ENCODE peak calls at places on chromosomes 7 and 10, in ten cellular contexts. B is AG04449, G is HFF-Myc, E is choroid plexus epithelial cell, S is upper lobe of left lung, C is neural progenitor cell, K is cardiac fibroblast, V is fibroblast of lung, R is foreskin fibroblast, U is transverse colon. Q is an unnamed sample.

GRCh38 chr7:94252971-94253370 is 141.7 kb upstream of the COL1A2 start:
- DNase-seq in K (peak), V (no peak), G (no peak), R (no peak), U (no peak), B (no peak), C (no peak), S (no peak), E (no peak), Q (no peak)

GRCh38 chr10:75043256-75044121 is 68.0 kb upstream of the SAMD8 start:
- DNase-seq in C (peak), K (no peak), S (peak), E (no peak), U (no peak), V (no peak), R (no peak), B (no peak), G (no peak), Q (no peak)

GRCh38 chr7:107047902-107048782 is 3.6 kb downstream of the PRKAR2B start:
- DNase-seq in V (peak), R (no peak), S (no peak), K (no peak), B (no peak), E (peak), C (no peak), G (no peak), U (no peak), Q (no peak)

GRCh38 chr10:101065479-101066145 is 3.8 kb downstream of the KAZALD1 start:
- DNase-seq in U (no peak), K (peak), B (no peak), C (no peak), V (no peak), E (peak), R (peak), G (no peak), S (no peak), Q (no peak)

GRCh38 chr7:155831807-155832524 is 19.7 kb upstream of the SHH start:
- DNase-seq in R (no peak), G (no peak), E (no peak), V (no peak), C (no peak), S (no peak), U (no peak), B (no peak), K (no peak), Q (no peak)

GRCh38 chr10:3056280-3057037 is 10.9 kb upstream of the PFKP start:
- DNase-seq in K (no peak), U (no peak), B (no peak), G (no peak), C (no peak), R (no peak), S (no peak), V (peak), E (peak), Q (no peak)

GRCh38 chr7:35565927-35566326 is 129.0 kb downstream of the HERPUD2 start:
- DNase-seq in C (no peak), U (no peak), S (no peak), E (peak), V (peak), G (peak), R (no peak), B (no peak), K (no peak), Q (peak)

GRCh38 chr10:23099816-23100215 is 4.4 kb downstream of the MSRB2 start:
- DNase-seq in K (no peak), C (peak), E (peak), S (no peak), U (no peak), G (no peak), R (no peak), V (peak), B (no peak), Q (no peak)

GRCh38 chr7:134174797-134175261 is 47.7 kb downstream of the LRGUK start:
- DNase-seq in V (peak), C (no peak), R (peak), U (no peak), G (peak), S (no peak), B (no peak), K (peak), E (peak), Q (peak)

GRCh38 chr10:95628786-95629185 is 27.7 kb downstream of the ALDH18A1 start:
- DNase-seq in G (no peak), S (no peak), V (peak), E (peak), K (no peak), U (peak), R (peak), B (no peak), C (no peak), Q (peak)

GRCh38 chr7:140541513-140542192 is 62.3 kb upstream of the MKRN1 start:
- DNase-seq in C (peak), K (peak), E (peak), B (peak), G (peak), R (peak), S (peak), U (peak), V (peak), Q (no peak)

GRCh38 chr7:46201966-46202365 is 280.9 kb upstream of the IGFBP3 start:
- DNase-seq in U (no peak), B (no peak), G (no peak), E (no peak), C (no peak), R (no peak), K (no peak), V (no peak), S (no peak), Q (no peak)

GRCh38 chr10:95850791-95851190 is 57.0 kb upstream of the CC2D2B start:
- DNase-seq in E (no peak), G (peak), R (no peak), U (no peak), V (no peak), B (no peak), K (no peak), C (no peak), S (no peak), Q (no peak)

GRCh38 chr7:138975343-138976104 is 5.7 kb downstream of the KIAA1549 start:
- DNase-seq in B (no peak), G (no peak), R (no peak), U (no peak), E (no peak), V (no peak), S (no peak), K (peak), C (peak), Q (no peak)

GRCh38 chr7:69439636-69440325 is 158.5 kb upstream of the AUTS2 start:
- DNase-seq in E (no peak), S (no peak), C (no peak), B (no peak), K (no peak), R (no peak), U (no peak), G (no peak), V (no peak), Q (no peak)

GRCh38 chr10:101038486-101038885 is 7.5 kb downstream of the SFXN3 start:
- DNase-seq in B (no peak), R (no peak), G (no peak), U (no peak), K (no peak), C (no peak), E (no peak), S (peak), V (no peak), Q (no peak)

GRCh38 chr7:123789200-123789784 is 40.5 kb upstream of the WASL start:
- DNase-seq in G (no peak), B (no peak), S (no peak), V (no peak), C (no peak), U (no peak), E (no peak), R (no peak), K (no peak), Q (no peak)

GRCh38 chr10:90204131-90204955 is 503.0 kb downstream of the KIF20B start:
- DNase-seq in R (no peak), K (no peak), S (no peak), V (peak), E (no peak), G (no peak), B (no peak), U (no peak), C (no peak), Q (no peak)

GRCh38 chr7:92768501-92769360 is 67.6 kb downstream of the CDK6 start:
- DNase-seq in U (no peak), V (peak), K (no peak), B (no peak), G (no peak), C (no peak), E (peak), R (peak), S (no peak), Q (no peak)

DNA sequence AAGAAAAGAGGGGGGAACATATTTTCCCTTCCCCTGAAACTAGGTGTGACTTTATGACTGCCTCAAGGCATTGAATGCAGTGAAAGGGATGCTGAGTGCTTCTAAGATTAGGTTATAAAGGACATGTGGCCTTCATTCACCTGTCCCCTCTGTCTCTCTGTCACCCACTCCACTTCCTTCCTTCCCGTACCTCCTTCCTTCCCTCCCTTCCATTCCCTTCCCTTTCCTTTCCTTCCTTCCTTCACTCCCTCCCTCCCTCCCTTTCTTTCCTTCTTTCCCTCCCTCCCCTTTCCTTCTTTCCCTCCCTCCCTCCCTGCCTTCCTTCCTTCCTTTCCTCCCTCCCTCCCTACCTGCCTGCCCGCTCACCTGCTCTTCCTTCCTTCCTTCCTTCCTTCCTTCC is 4.5 kb upstream of the ZKSCAN1 start:
- DNase-seq in S (no peak), U (no peak), K (no peak), C (no peak), B (no peak), R (no peak), E (no peak), V (no peak), G (no peak), Q (no peak)
- TF ChIP-seq CTCF in S (no peak), U (no peak), K (no peak), C (no peak), B (no peak), R (no peak), E (no peak), V (no peak), G (no peak), Q (no peak)

GRCh38 chr7:131010714-131011436 is 276.9 kb upstream of the KLF14 start:
- DNase-seq in B (no peak), K (peak), S (no peak), R (peak), G (no peak), C (no peak), V (peak), U (no peak), E (peak), Q (no peak)
- TF ChIP-seq CTCF in B (no peak), K (no peak), S (no peak), R (no peak), G (no peak), C (no peak), V (no peak), U (no peak), E (no peak), Q (no peak)

GRCh38 chr7:44286182-44286617 is 39.2 kb downstream of the CAMK2B start:
- DNase-seq in G (no peak), K (no peak), V (no peak), R (no peak), U (peak), C (no peak), E (no peak), S (peak), B (no peak), Q (no peak)
- TF ChIP-seq CTCF in G (no peak), K (no peak), V (no peak), R (no peak), U (no peak), C (peak), E (no peak), S (no peak), B (no peak), Q (no peak)

GRCh38 chr7:75861636-75862035 is 17.2 kb upstream of the RHBDD2 start:
- DNase-seq in U (no peak), K (peak), S (no peak), R (no peak), B (no peak), E (peak), V (peak), C (no peak), G (no peak), Q (no peak)
- TF ChIP-seq CTCF in U (no peak), K (no peak), S (no peak), R (no peak), B (no peak), E (no peak), V (no peak), C (no peak), G (no peak), Q (no peak)

GRCh38 chr7:47937065-47937687 is 11.1 kb downstream of the PKD1L1 start:
- DNase-seq in S (no peak), C (peak), E (peak), R (no peak), B (no peak), U (peak), V (no peak), G (no peak), K (no peak), Q (no peak)

GRCh38 chr7:47937711-47938573 is 10.3 kb downstream of the PKD1L1 start:
- DNase-seq in S (no peak), E (no peak), R (no peak), V (no peak), G (no peak), K (no peak), B (no peak), U (peak), C (no peak), Q (no peak)

GRCh38 chr7:47940482-47941001 is 7.7 kb downstream of the PKD1L1 start:
- DNase-seq in U (peak), V (peak), B (no peak), G (peak), C (no peak), R (peak), S (no peak), K (peak), E (peak), Q (no peak)

GRCh38 chr7:47939425-47940036 is 8.7 kb downstream of the PKD1L1 start:
- DNase-seq in S (peak), K (no peak), B (no peak), R (no peak), E (no peak), G (no peak), V (no peak), U (no peak), C (no peak), Q (no peak)

DNA sequence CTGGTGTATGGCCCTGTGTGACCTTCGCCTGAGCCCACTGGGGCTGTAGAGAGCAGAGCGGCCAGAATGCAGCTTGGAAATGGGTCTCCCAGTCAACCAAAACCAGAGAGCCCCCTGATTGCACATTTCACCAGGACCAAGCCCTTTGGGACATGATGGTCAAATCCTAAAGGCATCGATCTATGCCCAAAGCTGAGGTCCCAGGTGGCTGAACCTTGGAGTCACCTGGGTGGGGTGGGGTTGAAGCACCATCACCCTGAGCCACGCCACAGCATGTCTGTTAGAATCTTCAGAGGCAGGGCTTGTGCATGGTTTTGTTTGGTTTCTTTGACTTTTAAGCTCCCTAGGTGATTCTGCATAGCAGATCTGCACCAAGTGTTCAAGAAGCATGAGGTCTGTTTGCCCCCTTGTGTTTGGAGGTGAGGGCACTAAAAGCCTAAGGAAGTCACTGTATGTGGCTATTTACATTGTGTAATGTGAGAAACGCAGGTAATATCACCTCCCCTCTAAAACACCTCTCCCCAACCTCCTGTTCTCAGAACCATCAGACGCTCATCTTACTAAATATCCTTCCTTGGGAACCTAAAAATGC is 9.6 kb downstream of the PKD1L1 start:
- DNase-seq in G (no peak), V (no peak), S (no peak), B (no peak), K (no peak), U (no peak), R (no peak), C (no peak), E (no peak), Q (no peak)
- TF ChIP-seq CTCF in G (no peak), V (no peak), S (no peak), B (peak), K (no peak), U (no peak), R (peak), C (peak), E (peak), Q (no peak)

GRCh38 chr10:11533328-11533781 is 78.1 kb downstream of the USP6NL start:
- DNase-seq in E (peak), K (peak), U (no peak), V (peak), G (peak), R (peak), B (no peak), S (no peak), C (peak), Q (peak)
- TF ChIP-seq CTCF in E (peak), K (peak), U (peak), V (peak), G (peak), R (peak), B (peak), S (peak), C (peak), Q (peak)

DNA sequence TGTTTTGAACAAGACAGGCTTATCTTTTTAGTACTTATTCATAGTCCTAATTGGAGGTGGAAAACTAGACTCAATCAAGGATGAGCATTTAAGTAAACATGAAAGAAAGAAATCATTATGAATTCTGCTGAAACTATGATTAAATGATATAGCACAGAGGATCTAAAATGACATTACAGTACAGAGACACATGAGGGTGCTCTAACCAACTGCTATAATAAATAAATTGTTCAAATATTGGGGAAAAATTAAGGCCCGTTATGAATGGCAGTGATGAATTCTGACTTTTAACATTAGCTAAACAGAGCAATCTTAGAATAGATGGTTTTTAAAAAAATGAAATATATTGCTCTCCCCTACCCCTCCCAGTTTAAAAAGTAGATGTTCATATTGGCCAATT is 10.3 kb downstream of the WNT2 start:
- DNase-seq in E (peak), C (no peak), U (no peak), S (no peak), B (no peak), V (no peak), G (no peak), R (no peak), K (no peak), Q (no peak)
- TF ChIP-seq CTCF in E (no peak), C (peak), U (no peak), S (no peak), B (no peak), V (no peak), G (no peak), R (no peak), K (peak), Q (peak)

GRCh38 chr7:4725014-4725951 is 43.2 kb downstream of the FOXK1 start:
- DNase-seq in G (no peak), B (peak), K (peak), C (peak), V (peak), U (peak), R (peak), S (peak), E (peak), Q (peak)
- TF ChIP-seq CTCF in G (no peak), B (no peak), K (no peak), C (no peak), V (no peak), U (no peak), R (no peak), S (no peak), E (peak), Q (peak)

DNA sequence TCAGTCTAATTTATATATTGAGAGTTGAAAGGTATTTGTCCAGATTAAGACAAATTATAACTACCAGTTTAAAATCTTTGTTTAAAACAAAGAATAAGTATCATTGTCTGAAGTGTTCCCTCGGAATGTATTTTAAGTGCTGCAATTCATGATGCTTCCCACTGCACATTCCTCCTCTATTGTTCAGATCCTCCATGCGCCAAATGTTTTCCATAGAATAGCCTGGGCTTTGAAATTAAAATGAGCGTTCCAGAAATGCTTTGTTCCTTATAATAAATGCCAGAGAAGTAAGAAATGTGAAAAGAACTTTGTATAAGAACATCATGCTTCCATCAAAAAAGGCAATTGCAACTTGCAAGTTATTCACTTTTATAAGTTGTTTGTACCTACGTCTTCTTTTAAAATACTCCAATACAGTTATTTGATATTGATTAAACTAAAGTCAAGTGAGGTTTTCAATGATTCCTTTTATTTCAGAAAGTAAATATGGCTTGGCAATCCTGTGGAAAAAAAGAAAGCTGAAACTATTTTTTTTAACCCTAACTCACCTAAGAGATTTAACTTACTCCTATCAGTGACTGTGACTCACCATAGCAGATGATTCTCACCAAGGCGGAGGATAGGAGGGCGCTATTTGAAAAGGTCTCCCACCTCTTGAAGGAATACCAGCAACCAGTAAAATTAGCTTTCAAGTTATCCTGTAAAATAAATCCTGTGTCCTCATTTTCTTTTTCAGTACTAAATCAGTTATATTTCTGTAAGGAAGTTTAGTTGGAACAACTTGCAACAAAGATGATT is 85.8 kb downstream of the CTNNA3 start:
- DNase-seq in G (no peak), U (no peak), C (peak), S (no peak), E (peak), B (no peak), K (peak), V (peak), R (no peak), Q (no peak)
- TF ChIP-seq CTCF in G (no peak), U (no peak), C (no peak), S (no peak), E (no peak), B (no peak), K (no peak), V (no peak), R (no peak), Q (no peak)